ENCODE peak calls at places on chromosome 9, in seven cellular contexts. N is AG09319, O is LoVo, P is gastrocnemius medialis, H is RPMI7951, F is Panc1, C is NCI-H446. Q is an unnamed sample.

GRCh38 chr9:128484686-128485413 is 19.7 kb upstream of the GLE1 start:
- DNase-seq in N (no peak), H (no peak), C (no peak), O (no peak), P (no peak), F (no peak), Q (no peak)

GRCh38 chr9:3337515-3337914 is 188.3 kb downstream of the RFX3 start:
- DNase-seq in N (peak; percentile 7), F (no peak), H (peak; percentile 53), C (no peak), P (no peak), O (no peak), Q (no peak)

GRCh38 chr9:134066923-134067851 is 639 bp downstream of the BRD3 start:
- DNase-seq in H (peak; percentile 21), N (no peak), C (peak; percentile 22), O (no peak), P (no peak), F (no peak), Q (no peak)

GRCh38 chr9:124810513-124811355 is 33.8 kb downstream of the OLFML2A start:
- DNase-seq in O (peak; percentile 69), F (no peak), C (no peak), N (no peak), P (no peak), H (peak; percentile 73), Q (no peak)

GRCh38 chr9:33040792-33041458 is 15.9 kb downstream of the DNAJA1 start:
- DNase-seq in O (no peak), P (no peak), N (no peak), F (no peak), H (no peak), C (no peak), Q (no peak)

GRCh38 chr9:120916573-120916972 is 10.0 kb downstream of the TRAF1 start:
- DNase-seq in O (no peak), N (peak; percentile 65), H (peak; percentile 85), F (no peak), P (peak; percentile 59), C (no peak), Q (peak; percentile 18)

GRCh38 chr9:92607773-92608172 is 62.2 kb downstream of the IPPK start:
- DNase-seq in O (no peak), P (no peak), F (no peak), C (peak; percentile 13), H (peak; percentile 78), N (peak; percentile 71), Q (peak; percentile 8)

GRCh38 chr9:125366676-125367075 is 105.0 kb downstream of the GAPVD1 start:
- DNase-seq in F (no peak), N (no peak), C (no peak), H (no peak), P (no peak), O (no peak), Q (no peak)

GRCh38 chr9:92294297-92294676 is 790 bp upstream of the IARS1 start:
- DNase-seq in O (peak; percentile 27), P (no peak), F (no peak), N (no peak), H (peak; percentile 28), C (no peak), Q (no peak)

GRCh38 chr9:88503101-88503844 is 31.7 kb upstream of the NXNL2 start:
- DNase-seq in F (no peak), C (no peak), N (no peak), H (no peak), O (no peak), P (no peak), Q (no peak)

GRCh38 chr9:105126233-105126632 is 118.2 kb upstream of the SLC44A1 start:
- DNase-seq in F (no peak), O (no peak), P (no peak), C (no peak), N (no peak), H (no peak), Q (no peak)

GRCh38 chr9:105676351-105676923 is 14.2 kb downstream of the TAL2 start:
- DNase-seq in H (no peak), P (no peak), N (no peak), O (no peak), C (no peak), F (no peak), Q (no peak)

GRCh38 chr9:96644137-96644536 is 11.0 kb downstream of the PRXL2C start:
- DNase-seq in H (no peak), P (no peak), N (no peak), F (no peak), O (peak; percentile 20), C (no peak), Q (no peak)

GRCh38 chr9:121648799-121649198 is 2.6 kb upstream of the DAB2IP start:
- DNase-seq in C (no peak), N (no peak), H (no peak), O (no peak), F (no peak), P (no peak), Q (no peak)

GRCh38 chr9:16727452-16728127 is 142.9 kb downstream of the BNC2 start:
- DNase-seq in H (no peak), N (no peak), F (no peak), O (no peak), P (no peak), C (peak; percentile 53), Q (no peak)

GRCh38 chr9:83569326-83569725 is 31.1 kb upstream of the FRMD3 start:
- DNase-seq in P (no peak), F (no peak), C (no peak), N (no peak), O (no peak), H (no peak), Q (no peak)

GRCh38 chr9:33014665-33015014 is 10.4 kb upstream of the DNAJA1 start:
- DNase-seq in F (no peak), H (no peak), N (no peak), O (no peak), C (no peak), P (no peak), Q (no peak)

GRCh38 chr9:738209-738915 is 103.1 kb upstream of the DMRT1 start:
- DNase-seq in N (peak; percentile 66), F (no peak), C (no peak), P (peak; percentile 58), O (peak; percentile 74), H (peak; percentile 92), Q (no peak)

GRCh38 chr9:105187781-105188180 is 56.7 kb upstream of the SLC44A1 start:
- DNase-seq in F (peak; percentile 33), C (no peak), P (no peak), N (peak; percentile 60), O (peak; percentile 73), H (peak; percentile 45), Q (no peak)

GRCh38 chr9:134629061-134629585 is 12.5 kb upstream of the COL5A1 start:
- DNase-seq in C (no peak), P (no peak), F (no peak), H (peak; percentile 62), O (no peak), N (no peak), Q (no peak)

GRCh38 chr9:22238809-22239684 is 207.6 kb upstream of the DMRTA1 start:
- DNase-seq in H (peak; percentile 66), F (no peak), P (no peak), O (peak; percentile 63), C (peak; percentile 52), N (no peak), Q (peak; percentile 15)

GRCh38 chr9:78298046-78298511 is 1.2 kb downstream of the PSAT1 start:
- DNase-seq in P (no peak), C (no peak), F (no peak), O (no peak), N (no peak), H (peak; percentile 10), Q (no peak)

Q was measured in NCI-H1694.